ENCODE peak calls at places on chromosomes 3 and 15, in five cellular contexts. H is heart right ventricle, V is ovary, S is endothelial cell of umbilical vein, T is IMR-90. P is an unnamed sample. For H3K27me3, the result is how much of the 10 kb centered on the place peaks cover.

GRCh38 chr15:69060041-69060481 is 45.6 kb downstream of the NOX5 start:
- DNase-seq in H (peak), V (no peak), S (no peak), T (no peak), P (no peak)

GRCh38 chr3:156535798-156536197 is 19.1 kb downstream of the SSR3 start:
- DNase-seq in H (no peak), V (no peak), S (no peak), T (no peak), P (no peak)

GRCh38 chr3:149314807-149315578 is 18.4 kb downstream of the TM4SF18 start:
- DNase-seq in H (no peak), V (no peak), S (peak), T (peak), P (peak)

GRCh38 chr15:79897380-79897678 is 515 bp upstream of the MTHFS start:
- DNase-seq in H (no peak), V (no peak), S (peak), T (no peak), P (no peak)

GRCh38 chr3:4712109-4712508 is 219.0 kb downstream of the ITPR1 start:
- DNase-seq in H (no peak), V (no peak), S (no peak), T (peak), P (no peak)

GRCh38 chr3:176032043-176032442 is 1165.2 kb downstream of the TBL1XR1 start:
- DNase-seq in H (no peak), V (no peak), S (no peak), T (peak), P (no peak)

GRCh38 chr3:49638445-49638844 is 35.7 kb upstream of the APEH start:
- DNase-seq in H (no peak), V (no peak), S (no peak), T (peak), P (peak)

GRCh38 chr3:32105291-32106131 is 909 bp upstream of the GPD1L start:
- DNase-seq in H (no peak), V (no peak), S (peak), T (peak), P (peak)

GRCh38 chr3:141680620-141681389 is 57.3 kb upstream of the RNF7 start:
- DNase-seq in H (peak), V (no peak), S (peak), T (peak), P (peak)

GRCh38 chr3:129794319-129795201 is 99.0 kb downstream of the TMCC1 start:
- DNase-seq in H (peak), V (peak), S (peak), T (no peak), P (peak)

GRCh38 chr15:31525296-31525695 is 198.7 kb downstream of the KLF13 start:
- DNase-seq in H (no peak), V (no peak), S (no peak), T (no peak), P (no peak)

GRCh38 chr15:45891766-45892165 is 256.9 kb downstream of the SQOR start:
- DNase-seq in H (no peak), V (no peak), S (no peak), T (no peak), P (no peak)

GRCh38 chr15:73338058-73338457 is 30.7 kb downstream of the HCN4 start:
- DNase-seq in H (no peak), V (no peak), S (no peak), T (no peak), P (no peak)

GRCh38 chr3:31167666-31168065 is 273.2 kb upstream of the GADL1 start:
- DNase-seq in H (no peak), V (no peak), S (no peak), T (peak), P (no peak)

GRCh38 chr3:88936837-88937236 is 170.6 kb upstream of the EPHA3 start:
- DNase-seq in H (no peak), V (no peak), S (no peak), T (no peak), P (no peak)

GRCh38 chr3:112629425-112629824 is 11.5 kb downstream of the CCDC80 start:
- DNase-seq in H (peak), V (peak), S (peak), T (peak), P (peak)

GRCh38 chr3:130712718-130713423 is 33.8 kb downstream of the PIK3R4 start:
- DNase-seq in H (no peak), V (no peak), S (no peak), T (peak), P (no peak)

GRCh38 chr3:177893321-177893720 is 642.9 kb upstream of the KCNMB2 start:
- DNase-seq in H (no peak), V (no peak), S (peak), T (no peak), P (no peak)

GRCh38 chr3:149765762-149766334 is 13.6 kb upstream of the COMMD2 start:
- DNase-seq in H (no peak), V (no peak), S (peak), T (peak), P (no peak)

GRCh38 chr3:42369832-42370231 is 40.6 kb downstream of the LYZL4 start:
- DNase-seq in H (no peak), V (no peak), S (no peak), T (no peak), P (no peak)

GRCh38 chr15:71715914-71716313 is 94.4 kb upstream of the NR2E3 start:
- DNase-seq in H (no peak), V (no peak), S (peak), T (no peak), P (no peak)

GRCh38 chr3:174419216-174419615 is 439.9 kb upstream of the NAALADL2 start:
- DNase-seq in H (no peak), V (no peak), S (no peak), T (no peak), P (no peak)

GRCh38 chr3:16936233-16936632 is 51.5 kb downstream of the PLCL2 start:
- DNase-seq in H (no peak), V (no peak), S (no peak), T (no peak), P (no peak)

GRCh38 chr3:139533781-139534443 is 5.6 kb downstream of the RBP1 start:
- DNase-seq in H (peak), V (peak), S (peak), T (peak), P (peak)

GRCh38 chr3:99978221-99978620 is 136.1 kb downstream of the FILIP1L start:
- DNase-seq in H (no peak), V (no peak), S (no peak), T (no peak), P (no peak)

GRCh38 chr3:183862610-183863009 is 22.1 kb downstream of the PARL start:
- DNase-seq in H (no peak), V (no peak), S (no peak), T (no peak), P (no peak)

GRCh38 chr15:55742498-55742926 is 440 bp downstream of the PRTG start:
- DNase-seq in H (peak), V (peak), S (peak), T (peak), P (peak)
- H3K27me3 ChIP-seq in H (under half), V (under half), S (under half), T (under half), P (under half)

GRCh38 chr15:100878601-100879000 is 1.0 kb upstream of the ALDH1A3 start:
- DNase-seq in H (no peak), V (no peak), S (no peak), T (no peak), P (no peak)
- H3K27me3 ChIP-seq in H (half or more), V (under half), S (under half), T (half or more), P (under half)

DNA sequence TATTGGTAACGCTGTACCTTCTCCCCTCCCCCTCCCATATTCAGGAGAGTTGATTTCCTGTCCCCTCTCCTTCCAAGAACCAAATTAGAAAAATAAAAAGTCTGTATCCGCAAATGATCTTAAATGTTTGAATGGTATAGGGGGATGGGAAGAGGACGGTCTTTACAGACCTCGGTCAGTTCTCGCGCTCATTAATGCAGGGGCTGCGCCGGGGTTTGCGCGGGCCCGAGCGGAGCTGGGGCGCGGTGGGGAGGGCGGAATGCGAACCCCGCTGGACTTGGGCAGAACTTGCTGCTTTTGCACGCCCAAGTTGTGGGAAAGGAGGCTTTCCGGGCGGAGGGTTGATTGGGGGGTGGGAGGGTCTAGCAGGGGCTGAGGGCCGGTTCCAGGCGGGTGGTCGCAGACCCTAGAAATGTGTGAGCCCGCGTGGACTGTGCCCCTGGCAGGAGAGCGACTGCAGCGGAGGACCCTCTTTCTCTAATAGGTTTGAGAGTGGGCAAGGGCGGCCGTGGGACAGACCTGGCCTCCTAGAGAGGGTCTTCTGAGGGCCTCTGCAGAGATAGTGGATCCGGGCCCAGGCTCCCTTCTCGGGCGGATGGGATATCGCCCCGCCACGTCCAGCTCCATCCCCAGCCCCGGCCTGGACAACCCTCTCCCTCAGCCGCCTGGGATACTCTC is 11.1 kb downstream of the NR2F2 start:
- DNase-seq in H (no peak), V (peak), S (peak), T (no peak), P (no peak)
- H3K27me3 ChIP-seq in H (half or more), V (under half), S (under half), T (under half), P (under half)

GRCh38 chr15:96345560-96346389 is 15.3 kb downstream of the NR2F2 start:
- DNase-seq in H (peak), V (peak), S (peak), T (peak), P (peak)
- H3K27me3 ChIP-seq in H (half or more), V (under half), S (under half), T (under half), P (under half)

GRCh38 chr15:65369651-65370050 is 8.2 kb downstream of the IGDCC3 start:
- DNase-seq in H (no peak), V (no peak), S (no peak), T (no peak), P (no peak)
- H3K27me3 ChIP-seq in H (under half), V (under half), S (under half), T (half or more), P (under half)

GRCh38 chr15:78810377-78811123 is 714 bp downstream of the ADAMTS7 start:
- DNase-seq in H (peak), V (peak), S (peak), T (peak), P (no peak)
- H3K27me3 ChIP-seq in H (under half), V (under half), S (under half), T (under half), P (under half)

GRCh38 chr3:45793482-45794176 is 2.7 kb downstream of the SLC6A20 start:
- DNase-seq in H (no peak), V (no peak), S (no peak), T (no peak), P (no peak)

GRCh38 chr3:45792516-45793172 is 3.7 kb downstream of the SLC6A20 start:
- DNase-seq in H (no peak), V (no peak), S (no peak), T (no peak), P (no peak)

GRCh38 chr3:45794177-45794560 is 2.2 kb downstream of the SLC6A20 start:
- DNase-seq in H (no peak), V (no peak), S (no peak), T (no peak), P (no peak)

GRCh38 chr3:45790611-45791010 is 5.7 kb downstream of the SLC6A20 start:
- DNase-seq in H (no peak), V (no peak), S (no peak), T (no peak), P (no peak)

GRCh38 chr3:45792036-45792435 is 4.3 kb downstream of the SLC6A20 start:
- DNase-seq in H (no peak), V (no peak), S (no peak), T (no peak), P (no peak)
- H3K27me3 ChIP-seq in H (under half), V (under half), S (under half), T (half or more), P (under half)

P was measured in MG63.